ENCODE peak calls at places on chromosomes 4 and X, in six cellular contexts. P is neural progenitor cell, G is breast epithelium, N is thoracic aorta, D is thyroid gland, S is lung. C is an unnamed sample.

GRCh38 chrX:125004799-125005198 is 314.9 kb upstream of the TEX13C start:
- DNase-seq in G (no peak), P (no peak), S (no peak), N (no peak), D (no peak), C (no peak)

GRCh38 chr4:122576261-122577188 is 44.3 kb downstream of the IL21 start:
- DNase-seq in S (no peak), G (no peak), N (no peak), D (no peak), P (peak; percentile 45), C (no peak)

GRCh38 chr4:87093443-87094123 is 126.8 kb downstream of the KLHL8 start:
- DNase-seq in G (no peak), D (no peak), P (peak; percentile 77), N (no peak), S (no peak), C (no peak)

GRCh38 chr4:83329521-83330105 is 5.0 kb downstream of the HPSE start:
- DNase-seq in G (no peak), P (no peak), S (no peak), D (no peak), N (no peak), C (no peak)

GRCh38 chrX:95117556-95117955 is 1443.5 kb downstream of the FAM133A start:
- DNase-seq in P (no peak), S (no peak), G (no peak), N (no peak), D (no peak), C (no peak)

GRCh38 chr4:47786958-47787370 is 50.9 kb downstream of the CORIN start:
- DNase-seq in N (no peak), G (no peak), S (no peak), D (no peak), P (no peak), C (no peak)

GRCh38 chrX:23552289-23552688 is 115.0 kb upstream of the PRDX4 start:
- DNase-seq in N (no peak), D (no peak), S (no peak), P (no peak), G (no peak), C (no peak)

GRCh38 chr4:109589119-109589518 is 29.1 kb downstream of the MCUB start:
- DNase-seq in G (no peak), S (no peak), P (no peak), N (no peak), D (no peak), C (no peak)

GRCh38 chr4:78954048-78954666 is 14.9 kb upstream of the PAQR3 start:
- DNase-seq in P (peak; percentile 72), D (no peak), S (no peak), G (no peak), N (no peak), C (no peak)

GRCh38 chrX:97398030-97398551 is 514.4 kb downstream of the RPA4 start:
- DNase-seq in P (no peak), S (no peak), N (no peak), G (no peak), D (no peak), C (no peak)

GRCh38 chr4:40648742-40649281 is 19.1 kb upstream of the RBM47 start:
- DNase-seq in N (no peak), P (no peak), S (no peak), D (no peak), G (no peak), C (no peak)

DNA sequence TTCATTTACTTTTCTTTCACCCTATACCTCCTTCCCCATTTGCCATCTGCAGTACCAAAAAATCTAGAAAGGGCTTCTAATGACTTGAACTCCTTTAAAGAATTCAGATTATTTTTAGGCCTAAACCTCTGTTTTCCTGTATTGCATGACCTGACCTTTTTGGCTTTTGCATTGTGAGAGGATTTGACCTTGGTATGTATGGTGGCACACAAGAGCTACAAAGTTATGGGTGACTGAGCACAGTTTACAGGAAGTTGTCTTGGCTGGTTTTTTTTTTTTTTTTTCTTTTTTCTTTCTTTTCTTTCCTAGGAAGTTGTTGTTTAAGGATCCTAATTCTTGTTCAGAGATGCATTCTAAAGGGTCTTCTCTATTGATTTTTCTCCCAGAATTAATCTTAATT is 32.0 kb upstream of the MTMR8 start:
- DNase-seq in N (no peak), P (no peak), S (no peak), D (no peak), G (no peak), C (no peak)
- H3K27ac ChIP-seq in N (no peak overlapping the region), P (no peak overlapping the region), S (no peak overlapping the region), D (no peak overlapping the region), G (no peak overlapping the region), C (no peak overlapping the region)

GRCh38 chr4:19155568-19155967 is 1096.1 kb upstream of the SLIT2 start:
- DNase-seq in G (no peak), N (no peak), D (no peak), S (no peak), P (no peak), C (no peak)
- H3K9me3 ChIP-seq in G (peaks cover 9% of the 10 kb centered on the region), N (peaks cover 15% of the 10 kb centered on the region), D (no peaks in the 10 kb centered on the region), S (peaks cover 12% of the 10 kb centered on the region), P (no peaks in the 10 kb centered on the region), C (peaks cover 24% of the 10 kb centered on the region)

GRCh38 chr4:1214101-1215095 is 34.5 kb downstream of the CTBP1 start:
- DNase-seq in P (no peak), N (no peak), S (no peak), G (no peak), D (no peak), C (no peak)
- H3K36me3 ChIP-seq in P (no peaks in the 10 kb centered on the region), N (peaks cover 43% of the 10 kb centered on the region), S (no peaks in the 10 kb centered on the region), G (no peaks in the 10 kb centered on the region), D (peaks cover 30% of the 10 kb centered on the region), C (peaks cover 66% of the 10 kb centered on the region)

GRCh38 chr4:180105362-180105761 is 2137.8 kb upstream of the TENM3 start:
- DNase-seq in D (no peak), P (no peak), N (no peak), S (no peak), G (no peak), C (no peak)
- H3K27ac ChIP-seq in D (no peak overlapping the region), P (no peak overlapping the region), N (no peak overlapping the region), S (no peak overlapping the region), G (no peak overlapping the region), C (no peak overlapping the region)

GRCh38 chr4:4347585-4347984 is 39.3 kb upstream of the NSG1 start:
- DNase-seq in S (no peak), P (no peak), D (no peak), G (no peak), N (no peak), C (no peak)
- H3K9me3 ChIP-seq in S (no peaks in the 10 kb centered on the region), P (no peaks in the 10 kb centered on the region), D (no peaks in the 10 kb centered on the region), G (no peaks in the 10 kb centered on the region), N (no peaks in the 10 kb centered on the region), C (no peaks in the 10 kb centered on the region)

DNA sequence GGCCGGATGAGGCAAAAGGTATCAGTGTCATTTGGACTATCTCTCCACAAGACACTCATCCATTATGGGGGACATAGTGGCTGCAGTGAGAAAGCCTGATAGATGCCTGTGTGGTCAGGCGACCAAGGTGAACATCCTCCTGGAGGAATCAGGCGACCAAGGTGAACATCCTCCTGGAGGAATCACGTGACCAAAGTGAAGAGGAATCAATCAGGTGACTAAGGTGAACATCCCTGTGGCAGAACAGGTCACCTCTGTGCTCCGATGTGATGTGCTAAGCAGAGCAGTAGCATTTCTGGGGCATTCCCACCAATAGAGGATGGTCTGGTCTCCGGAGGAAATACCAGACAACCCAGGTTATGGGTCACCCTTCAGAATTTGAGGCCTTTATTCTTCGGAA is 44.0 kb downstream of the RNF212 start:
- DNase-seq in D (no peak), P (no peak), G (no peak), N (no peak), S (no peak), C (no peak)
- H3K36me3 ChIP-seq in D (no peaks in the 10 kb centered on the region), P (no peaks in the 10 kb centered on the region), G (no peaks in the 10 kb centered on the region), N (no peaks in the 10 kb centered on the region), S (no peaks in the 10 kb centered on the region), C (no peaks in the 10 kb centered on the region)

GRCh38 chr4:147633113-147633512 is 15.9 kb downstream of the TMEM184C start:
- DNase-seq in P (no peak), S (no peak), D (peak; percentile 74), G (no peak), N (no peak), C (no peak)
- H3K27ac ChIP-seq in P (no peak overlapping the region), S (no peak overlapping the region), D (peak overlapping the region; percentile 73), G (no peak overlapping the region), N (no peak overlapping the region), C (no peak overlapping the region)

GRCh38 chr4:20180509-20180908 is 71.2 kb upstream of the SLIT2 start:
- DNase-seq in S (no peak), N (no peak), D (no peak), G (no peak), P (no peak), C (no peak)
- H3K9me3 ChIP-seq in S (peaks cover 8% of the 10 kb centered on the region), N (no peaks in the 10 kb centered on the region), D (no peaks in the 10 kb centered on the region), G (no peaks in the 10 kb centered on the region), P (no peaks in the 10 kb centered on the region), C (no peaks in the 10 kb centered on the region)

C was measured in right atrium auricular region.